ENCODE peak calls at places on chromosome 16, in five cellular contexts. D is LoVo; S is heart left ventricle; B is heart right ventricle; N is CD8-positive, alpha-beta T cell. X is an unnamed sample.

GRCh38 chr16:87326151-87326571 is 9.0 kb upstream of the C16orf95 start:
- DNase-seq in D (no peak), S (peak), B (no peak), N (no peak), X (no peak)

GRCh38 chr16:74667215-74667765 is 613 bp upstream of the RFWD3 start:
- DNase-seq in D (peak), S (no peak), B (peak), N (peak), X (no peak)

GRCh38 chr16:30010817-30011504 is at the start of gene DOC2A:
- DNase-seq in D (no peak), S (no peak), B (no peak), N (no peak), X (no peak)

GRCh38 chr16:14148569-14148968 is 77.5 kb downstream of the MRTFB start:
- DNase-seq in D (no peak), S (no peak), B (no peak), N (no peak), X (peak)

GRCh38 chr16:81604960-81605383 is 160.4 kb downstream of the CMIP start:
- DNase-seq in D (no peak), S (peak), B (no peak), N (no peak), X (peak)

GRCh38 chr16:65975049-65975708 is 391.3 kb upstream of the CDH5 start:
- DNase-seq in D (peak), S (no peak), B (no peak), N (no peak), X (peak)

GRCh38 chr16:4957420-4957719 is 760 bp upstream of the SEC14L5 start:
- DNase-seq in D (no peak), S (no peak), B (no peak), N (no peak), X (no peak)

GRCh38 chr16:68422396-68422964 is 25.8 kb downstream of the SMPD3 start:
- DNase-seq in D (no peak), S (no peak), B (no peak), N (no peak), X (no peak)

GRCh38 chr16:6249863-6250262 is 1082.8 kb upstream of the RBFOX1 start:
- DNase-seq in D (no peak), S (no peak), B (no peak), N (no peak), X (no peak)

GRCh38 chr16:24609740-24610420 is 70.5 kb downstream of the RBBP6 start:
- DNase-seq in D (peak), S (peak), B (peak), N (no peak), X (peak)

GRCh38 chr16:85524630-85525463 is 88.3 kb upstream of the GSE1 start:
- DNase-seq in D (no peak), S (peak), B (no peak), N (no peak), X (peak)

GRCh38 chr16:87585452-87586200 is 16.7 kb upstream of the JPH3 start:
- DNase-seq in D (no peak), S (no peak), B (no peak), N (no peak), X (no peak)

GRCh38 chr16:2691491-2692248 is 9.3 kb downstream of the KCTD5 start:
- DNase-seq in D (no peak), S (peak), B (no peak), N (no peak), X (no peak)

GRCh38 chr16:4213721-4214120 is 28.2 kb downstream of the SRL start:
- DNase-seq in D (peak), S (no peak), B (no peak), N (no peak), X (peak)

GRCh38 chr16:86520317-86521210 is 10.2 kb downstream of the FOXF1 start:
- DNase-seq in D (no peak), S (peak), B (no peak), N (no peak), X (no peak)

GRCh38 chr16:55559233-55559632 is 7.3 kb upstream of the CAPNS2 start:
- DNase-seq in D (no peak), S (no peak), B (no peak), N (no peak), X (peak)

GRCh38 chr16:86528061-86528929 is 18.0 kb downstream of the FOXF1 start:
- DNase-seq in D (no peak), S (no peak), B (no peak), N (no peak), X (no peak)

GRCh38 chr16:1941162-1941923 is 1.7 kb downstream of the MSRB1 start:
- DNase-seq in D (no peak), S (no peak), B (no peak), N (no peak), X (no peak)

X was measured in bronchial epithelial cell.